ENCODE peak calls at places on chromosomes 13 and 19, in four cellular contexts. P, E, N and L are unnamed samples.
A peak's percentile ranks its signal among the peaks of the same experiment; 100 is the strongest.

GRCh38 chr13:97300871-97301270 is 78.7 kb downstream of the MBNL2 start:
- DNase-seq in E (no peak), N (no peak), P (no peak), L (no peak)

GRCh38 chr13:24148414-24149305 is 11.9 kb upstream of the SPATA13 start:
- DNase-seq in E (peak; percentile 80), N (peak; percentile 83), P (peak; percentile 99), L (no peak)

GRCh38 chr13:70732611-70733010 is 624.4 kb upstream of the KLHL1 start:
- DNase-seq in E (no peak), N (no peak), P (no peak), L (no peak)

GRCh38 chr13:36919206-36919832 is 719 bp downstream of the SMAD9 start:
- DNase-seq in E (peak; percentile 9), N (peak; percentile 58), P (peak; percentile 28), L (peak; percentile 74)

GRCh38 chr19:32814046-32814445 is 55.5 kb downstream of the SLC7A9 start:
- DNase-seq in N (no peak), E (no peak), P (no peak), L (no peak)

GRCh38 chr19:1211494-1212234 is 6.1 kb downstream of the STK11 start:
- DNase-seq in P (no peak), N (peak; percentile 79), E (no peak), L (peak; percentile 43)

GRCh38 chr13:26599885-26600284 is 42.4 kb downstream of the WASF3 start:
- DNase-seq in P (no peak), E (no peak), N (no peak), L (no peak)

GRCh38 chr13:76735641-76736040 is 150.6 kb downstream of the KCTD12 start:
- DNase-seq in N (no peak), E (no peak), P (no peak), L (no peak)

GRCh38 chr13:85974604-85975366 is 175.6 kb upstream of the SLITRK6 start:
- DNase-seq in P (no peak), N (no peak), E (no peak), L (no peak)

GRCh38 chr13:110430391-110431338 is 123.6 kb downstream of the COL4A2 start:
- DNase-seq in N (no peak), E (no peak), P (no peak), L (no peak)

GRCh38 chr13:113962975-113963374 is 10.9 kb downstream of the C13orf46 start:
- DNase-seq in P (no peak), N (no peak), E (no peak), L (no peak)

GRCh38 chr13:113962386-113962785 is 11.5 kb downstream of the C13orf46 start:
- DNase-seq in N (no peak), P (no peak), E (no peak), L (no peak)

GRCh38 chr13:113965383-113965874 is 8.4 kb downstream of the C13orf46 start:
- DNase-seq in N (no peak), E (no peak), P (no peak), L (no peak)

GRCh38 chr13:113964251-113964995 is 9.5 kb downstream of the C13orf46 start:
- DNase-seq in N (no peak), P (no peak), E (no peak), L (no peak)

GRCh38 chr13:113963376-113963775 is 10.5 kb downstream of the C13orf46 start:
- DNase-seq in N (no peak), P (no peak), E (no peak), L (no peak)
- TF ChIP-seq CTCF in N (no peak), P (no peak), E (no peak), L (no peak)

GRCh38 chr19:4703671-4704316 is 19.8 kb downstream of the DPP9 start:
- DNase-seq in N (no peak), P (no peak), E (no peak), L (no peak)

GRCh38 chr19:4702764-4703163 is 20.9 kb downstream of the DPP9 start:
- DNase-seq in E (no peak), N (no peak), P (no peak), L (no peak)

GRCh38 chr19:4699826-4700572 is 23.6 kb downstream of the DPP9 start:
- DNase-seq in P (no peak), E (no peak), N (no peak), L (no peak)

GRCh38 chr19:4701557-4701956 is 22.1 kb downstream of the DPP9 start:
- DNase-seq in N (no peak), E (no peak), P (no peak), L (no peak)

GRCh38 chr19:4700573-4700970 is 23.1 kb downstream of the DPP9 start:
- DNase-seq in N (no peak), P (no peak), E (no peak), L (no peak)
- TF ChIP-seq CTCF in N (peak; percentile 27), P (no peak), E (no peak), L (no peak)

GRCh38 chr13:53189162-53189561 is 160.5 kb downstream of the OLFM4 start:
- DNase-seq in E (no peak), N (no peak), P (no peak), L (no peak)
- TF ChIP-seq CTCF in E (no peak), N (peak; percentile 32), P (no peak), L (no peak)

GRCh38 chr13:112444416-112445399 is 68.6 kb downstream of the SPACA7 start:
- DNase-seq in N (peak; percentile 21), E (no peak), P (no peak), L (no peak)

GRCh38 chr13:112446347-112446861 is 70.2 kb downstream of the SPACA7 start:
- DNase-seq in N (peak; percentile 18), E (no peak), P (no peak), L (no peak)

GRCh38 chr13:112447306-112447705 is 71.2 kb downstream of the SPACA7 start:
- DNase-seq in E (no peak), P (no peak), N (no peak), L (no peak)

GRCh38 chr13:112446867-112447266 is 70.7 kb downstream of the SPACA7 start:
- DNase-seq in E (no peak), P (no peak), N (peak; percentile 21), L (no peak)

DNA sequence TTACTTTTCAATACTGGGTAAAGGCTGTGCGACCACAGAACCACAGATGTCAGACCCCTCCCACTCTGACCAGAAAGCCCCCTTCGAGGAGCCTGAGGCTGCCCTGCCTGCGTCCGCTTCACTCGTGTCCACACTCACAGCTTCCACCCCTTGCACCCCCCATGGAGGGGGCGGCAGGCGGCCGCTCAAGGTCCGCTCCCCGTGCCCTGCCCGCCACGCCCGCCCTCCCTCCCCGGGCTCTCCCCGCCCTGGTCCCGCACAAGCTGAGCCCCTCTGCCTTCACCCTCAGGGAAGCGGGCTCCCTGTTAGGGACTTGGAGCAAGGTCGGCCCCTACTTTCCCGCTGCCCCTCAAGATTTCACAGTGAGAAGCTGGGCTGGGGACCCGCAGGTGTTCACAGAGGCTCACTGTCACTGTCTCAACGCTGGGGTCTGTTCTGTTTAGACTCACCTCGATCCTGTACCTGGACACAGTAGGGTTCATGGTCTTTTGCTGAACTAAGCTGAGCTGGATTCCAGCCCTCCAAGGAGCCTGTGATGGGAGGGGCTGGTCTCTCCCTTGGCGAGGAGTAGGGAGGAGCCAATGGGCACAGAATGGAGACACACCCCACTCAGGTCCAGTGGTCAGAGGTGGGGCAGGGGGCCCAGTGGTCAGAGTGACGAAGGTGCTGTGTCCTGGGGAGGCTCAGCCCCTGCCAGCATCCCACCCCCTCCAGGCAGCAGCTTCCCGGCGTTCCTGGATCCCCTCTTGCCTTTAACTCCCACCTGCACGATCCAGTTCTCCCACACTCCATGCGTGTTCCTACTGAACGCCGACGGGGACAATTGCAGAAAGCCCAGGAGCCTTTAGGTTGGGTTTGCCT is 69.5 kb downstream of the SPACA7 start:
- DNase-seq in P (no peak), N (peak; percentile 19), E (no peak), L (no peak)
- TF ChIP-seq CTCF in P (no peak), N (no peak), E (no peak), L (no peak)

GRCh38 chr19:28705008-28705407 is 507.9 kb downstream of the UQCRFS1 start:
- DNase-seq in P (peak; percentile 83), N (no peak), E (peak; percentile 59), L (no peak)
- TF ChIP-seq CTCF in P (peak; percentile 66), N (peak; percentile 59), E (peak; percentile 20), L (peak; percentile 30)